ENCODE peak calls at places on chromosomes 2 and 18, in five cellular contexts. One of them, this sample, is unnamed.

GRCh38 chr2:14535156-14535555 is 97.4 kb upstream of the LRATD1 start:
- DNase-seq in SW480: no peak
- DNase-seq in breast epithelium: peak
- DNase-seq in mammary epithelial cell: peak
- DNase-seq in LHCN-M2: no peak
- DNase-seq in this sample: no peak

GRCh38 chr18:76953186-76953982 is 131.0 kb downstream of the ZNF236 start:
- DNase-seq in mammary epithelial cell: no peak
- DNase-seq in LHCN-M2: no peak
- DNase-seq in breast epithelium: peak
- DNase-seq in SW480: no peak
- DNase-seq in this sample: no peak

GRCh38 chr18:22207022-22207758 is 37.8 kb downstream of the GATA6 start:
- DNase-seq in SW480: no peak
- DNase-seq in breast epithelium: no peak
- DNase-seq in mammary epithelial cell: no peak
- DNase-seq in LHCN-M2: no peak
- DNase-seq in this sample: no peak

GRCh38 chr2:102310964-102311640 is at the start of gene IL1RL1:
- DNase-seq in LHCN-M2: no peak
- DNase-seq in breast epithelium: no peak
- DNase-seq in mammary epithelial cell: no peak
- DNase-seq in SW480: no peak
- DNase-seq in this sample: no peak

GRCh38 chr18:61471832-61472406 is 138.7 kb downstream of the CDH20 start:
- DNase-seq in LHCN-M2: no peak
- DNase-seq in breast epithelium: no peak
- DNase-seq in mammary epithelial cell: no peak
- DNase-seq in SW480: no peak
- DNase-seq in this sample: no peak

GRCh38 chr2:165648826-165649225 is 145.2 kb downstream of the GALNT3 start:
- DNase-seq in SW480: no peak
- DNase-seq in mammary epithelial cell: no peak
- DNase-seq in LHCN-M2: no peak
- DNase-seq in breast epithelium: no peak
- DNase-seq in this sample: no peak

GRCh38 chr2:108395155-108395554 is 17.4 kb downstream of the SULT1C4 start:
- DNase-seq in mammary epithelial cell: no peak
- DNase-seq in LHCN-M2: no peak
- DNase-seq in breast epithelium: no peak
- DNase-seq in SW480: no peak
- DNase-seq in this sample: no peak

GRCh38 chr2:740446-741293 is 63.5 kb upstream of the TMEM18 start:
- DNase-seq in mammary epithelial cell: peak
- DNase-seq in SW480: peak
- DNase-seq in LHCN-M2: peak
- DNase-seq in breast epithelium: peak
- DNase-seq in this sample: peak